ENCODE peak calls at places on chromosomes 16 and 17, in four cellular contexts. L, O, R and D are unnamed samples.

GRCh38 chr17:22171631-22172030 is 479.3 kb downstream of the KCNJ18 start:
- DNase-seq in L (no peak), O (no peak), R (no peak), D (no peak)

GRCh38 chr17:17723354-17724261 is 42.4 kb downstream of the RAI1 start:
- DNase-seq in L (peak; percentile 97), O (peak; percentile 69), R (no peak), D (no peak)

GRCh38 chr16:85812031-85812807 is 12.7 kb downstream of the COX4I1 start:
- DNase-seq in L (peak; percentile 79), O (no peak), R (no peak), D (no peak)

GRCh38 chr17:75507712-75508111 is 7.6 kb downstream of the CASKIN2 start:
- DNase-seq in L (no peak), O (no peak), R (no peak), D (no peak)

GRCh38 chr16:84484579-84485254 is 19.7 kb downstream of the MEAK7 start:
- DNase-seq in L (peak; percentile 88), O (peak; percentile 83), R (peak; percentile 70), D (no peak)

GRCh38 chr17:28935744-28936460 is 15.4 kb downstream of the PHF12 start:
- DNase-seq in L (no peak), O (no peak), R (no peak), D (no peak)

GRCh38 chr17:79555543-79555942 is 55.3 kb downstream of the RBFOX3 start:
- DNase-seq in L (no peak), O (no peak), R (no peak), D (no peak)

GRCh38 chr17:33811984-33812383 is 443.1 kb upstream of the CCL2 start:
- DNase-seq in L (no peak), O (no peak), R (peak; percentile 24), D (no peak)

GRCh38 chr17:48241131-48241591 is 133.6 kb downstream of the SNX11 start:
- DNase-seq in L (peak; percentile 43), O (peak; percentile 60), R (no peak), D (no peak)

GRCh38 chr16:8931864-8932263 is 31.8 kb downstream of the USP7 start:
- DNase-seq in L (peak; percentile 29), O (peak; percentile 73), R (peak; percentile 51), D (peak; percentile 48)

GRCh38 chr16:85449195-85449884 is 163.8 kb upstream of the GSE1 start:
- DNase-seq in L (no peak), O (no peak), R (no peak), D (no peak)

GRCh38 chr17:18920911-18921441 is 31.0 kb upstream of the SLC5A10 start:
- DNase-seq in L (no peak), O (no peak), R (peak; percentile 33), D (no peak)

GRCh38 chr16:35714665-35715064 is 2255.3 kb downstream of the TP53TG3F start:
- DNase-seq in L (no peak), O (no peak), R (no peak), D (no peak)
- H3K9me3 ChIP-seq in L (no peaks in the 10 kb centered on the region), O (no peaks in the 10 kb centered on the region), R (no peaks in the 10 kb centered on the region), D (peaks cover 33% of the 10 kb centered on the region)

DNA sequence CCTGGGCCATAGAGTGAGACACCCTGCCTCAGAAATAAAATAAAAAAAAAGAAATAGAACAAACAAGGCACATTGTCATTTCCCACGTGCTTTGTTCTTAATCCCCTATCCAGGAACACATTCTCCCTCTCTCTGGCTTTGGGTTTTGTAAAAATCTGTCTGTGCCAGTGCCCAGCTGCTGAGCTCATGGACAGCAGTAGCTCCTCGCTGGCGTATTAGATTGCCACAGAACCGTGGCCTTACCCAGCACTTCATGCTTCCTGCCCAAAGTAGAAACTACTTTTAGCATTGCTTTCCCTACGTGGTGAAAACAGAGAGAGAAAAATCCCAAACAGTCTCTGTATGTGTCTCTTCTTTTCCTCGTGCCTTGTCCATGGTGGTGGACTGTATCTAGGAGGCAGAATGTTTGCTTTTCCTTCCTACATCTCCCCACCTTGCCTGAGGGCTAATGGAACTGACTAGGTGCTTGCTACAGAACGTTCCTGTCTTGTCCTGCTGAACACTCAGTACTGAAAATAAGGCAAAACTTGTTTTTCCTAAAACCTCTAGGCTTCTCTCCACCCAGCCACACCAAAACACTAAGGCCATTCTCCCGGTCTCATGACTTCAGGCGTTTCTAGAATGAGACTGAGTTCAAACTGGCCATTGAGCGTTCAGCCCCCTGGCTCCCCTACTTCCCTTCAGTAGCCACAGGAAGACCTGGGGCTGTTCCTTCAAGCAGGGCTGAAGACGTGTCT is 26.1 kb downstream of the MNT start:
- DNase-seq in L (no peak), O (no peak), R (no peak), D (no peak)
- H3K27ac ChIP-seq in L (no peak overlapping the region), O (no peak overlapping the region), R (no peak overlapping the region), D (no peak overlapping the region)

GRCh38 chr17:70053241-70054234 is 21.5 kb upstream of the KCNJ16 start:
- DNase-seq in L (no peak), O (no peak), R (no peak), D (no peak)

GRCh38 chr17:70047619-70048018 is 27.4 kb upstream of the KCNJ16 start:
- DNase-seq in L (no peak), O (no peak), R (no peak), D (no peak)

GRCh38 chr17:70050192-70050591 is 24.8 kb upstream of the KCNJ16 start:
- DNase-seq in L (no peak), O (no peak), R (no peak), D (no peak)

GRCh38 chr17:70050931-70051330 is 24.1 kb upstream of the KCNJ16 start:
- DNase-seq in L (no peak), O (no peak), R (no peak), D (no peak)

GRCh38 chr17:70048020-70048419 is 27.0 kb upstream of the KCNJ16 start:
- DNase-seq in L (no peak), O (no peak), R (no peak), D (no peak)
- H3K9me3 ChIP-seq in L (no peaks in the 10 kb centered on the region), O (no peaks in the 10 kb centered on the region), R (no peaks in the 10 kb centered on the region), D (no peaks in the 10 kb centered on the region)

GRCh38 chr16:15399317-15399716 is 3.8 kb downstream of the MPV17L start:
- DNase-seq in L (no peak), O (no peak), R (no peak), D (no peak)

GRCh38 chr16:15401972-15402371 is 6.4 kb downstream of the MPV17L start:
- DNase-seq in L (no peak), O (no peak), R (no peak), D (no peak)

GRCh38 chr16:15398618-15399316 is 3.2 kb downstream of the MPV17L start:
- DNase-seq in L (peak; percentile 36), O (no peak), R (no peak), D (no peak)

DNA sequence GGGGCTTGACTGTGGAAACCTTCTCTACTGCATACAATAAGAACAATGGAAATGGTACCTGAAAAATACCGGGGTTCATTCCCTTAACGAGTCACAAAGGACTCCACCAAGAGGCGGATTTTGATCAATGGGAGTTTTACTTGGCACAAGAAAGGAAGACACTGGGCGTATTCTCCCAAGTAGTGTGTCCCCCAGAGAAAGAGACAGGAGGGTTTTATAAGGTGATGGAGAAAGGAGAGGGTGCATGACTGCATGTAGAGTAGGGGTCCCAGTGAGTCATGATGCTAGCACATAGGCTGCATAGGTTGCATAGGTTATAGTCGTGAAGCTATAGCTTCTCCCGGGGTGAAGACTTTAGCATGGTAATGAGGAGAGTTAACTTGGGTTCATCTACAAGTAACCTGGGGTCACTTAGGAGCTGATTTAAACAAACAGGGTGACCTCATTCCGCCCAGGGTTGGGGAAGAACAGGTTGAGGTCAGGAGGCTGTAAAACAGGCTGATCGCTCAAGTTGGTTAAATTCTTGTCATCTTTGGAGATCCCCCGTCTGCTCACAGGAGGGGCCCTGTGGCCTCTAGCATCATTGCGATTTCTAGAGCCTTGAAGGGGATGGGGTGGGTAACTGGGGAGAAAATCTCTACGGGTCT is 1.5 kb downstream of the MPV17L start:
- DNase-seq in L (no peak), O (no peak), R (no peak), D (no peak)
- H3K27ac ChIP-seq in L (no peak overlapping the region), O (no peak overlapping the region), R (no peak overlapping the region), D (no peak overlapping the region)

GRCh38 chr17:82737981-82738877 is 2.8 kb downstream of the FN3K start:
- DNase-seq in L (peak; percentile 83), O (peak; percentile 89), R (no peak), D (no peak)
- H3K9me3 ChIP-seq in L (peaks cover 1% of the 10 kb centered on the region), O (no peaks in the 10 kb centered on the region), R (no peaks in the 10 kb centered on the region), D (no peaks in the 10 kb centered on the region)

GRCh38 chr16:1089439-1089821 is 6.6 kb downstream of the C1QTNF8 start:
- DNase-seq in L (no peak), O (peak; percentile 83), R (no peak), D (no peak)
- H3K27ac ChIP-seq in L (no peak overlapping the region), O (no peak overlapping the region), R (peak overlapping the region; percentile 79), D (no peak overlapping the region)

GRCh38 chr16:88288303-88288702 is 94.5 kb upstream of the ZNF469 start:
- DNase-seq in L (no peak), O (no peak), R (no peak), D (no peak)

GRCh38 chr16:88287219-88287618 is 95.5 kb upstream of the ZNF469 start:
- DNase-seq in L (no peak), O (no peak), R (no peak), D (no peak)

GRCh38 chr16:88290850-88291830 is 91.6 kb upstream of the ZNF469 start:
- DNase-seq in L (peak; percentile 18), O (no peak), R (no peak), D (no peak)

GRCh38 chr16:88289549-88290344 is 93.0 kb upstream of the ZNF469 start:
- DNase-seq in L (no peak), O (no peak), R (no peak), D (no peak)

DNA sequence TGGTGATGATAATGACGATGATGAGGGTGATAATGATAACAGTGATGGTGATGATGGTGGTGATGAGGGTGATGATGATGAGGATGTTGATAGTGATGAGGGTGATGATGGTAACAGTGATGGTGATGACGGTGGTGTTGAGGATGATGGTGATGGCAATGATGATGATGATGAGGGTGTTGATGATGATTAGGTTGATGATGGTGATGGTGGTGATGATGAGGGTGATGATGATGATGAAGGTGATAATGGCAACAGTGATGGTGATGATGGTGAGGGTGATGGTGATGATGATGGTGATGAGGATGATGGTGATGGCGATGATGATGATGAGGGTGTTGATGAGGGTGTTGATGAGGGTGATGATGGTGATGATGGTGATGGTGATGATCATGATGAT is 93.8 kb upstream of the ZNF469 start:
- DNase-seq in L (no peak), O (no peak), R (no peak), D (no peak)
- H3K9me3 ChIP-seq in L (peaks cover 11% of the 10 kb centered on the region), O (no peaks in the 10 kb centered on the region), R (no peaks in the 10 kb centered on the region), D (peaks cover 26% of the 10 kb centered on the region)

DNA sequence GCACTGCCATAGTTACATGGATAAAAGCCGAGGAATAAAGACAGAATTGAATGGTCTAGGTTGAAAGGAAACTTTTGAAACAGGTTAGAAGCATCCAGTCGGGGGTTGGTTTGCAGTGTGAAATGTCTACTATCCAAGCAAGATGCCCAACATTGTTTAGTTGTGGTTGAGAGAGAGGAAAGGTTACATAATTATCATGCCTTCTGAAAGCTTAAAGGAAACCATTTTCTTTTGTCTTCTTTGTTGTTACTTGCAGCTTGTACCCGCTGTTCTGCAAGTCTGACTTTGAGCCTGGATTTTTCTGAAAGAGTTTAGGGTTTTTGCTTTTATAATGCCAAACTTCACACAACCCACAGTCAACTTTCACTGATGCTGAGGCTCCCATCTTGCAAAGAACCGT is 167.9 kb downstream of the AXIN2 start:
- DNase-seq in L (no peak), O (no peak), R (no peak), D (no peak)
- H3K27ac ChIP-seq in L (no peak overlapping the region), O (no peak overlapping the region), R (no peak overlapping the region), D (no peak overlapping the region)

GRCh38 chr16:87538160-87538559 is 45.3 kb upstream of the ZCCHC14 start:
- DNase-seq in L (no peak), O (no peak), R (no peak), D (no peak)
- H3K9me3 ChIP-seq in L (peaks cover 5% of the 10 kb centered on the region), O (no peaks in the 10 kb centered on the region), R (no peaks in the 10 kb centered on the region), D (peaks cover 6% of the 10 kb centered on the region)